ENCODE peak calls at places on chromosomes 13 and 19, in six cellular contexts. I is psoas muscle, W is tibial nerve, E is PC-3, X is transverse colon, D is neuronal stem cell. K is an unnamed sample.

GRCh38 chr19:12800873-12801465 is 631 bp downstream of the PRDX2 start:
- DNase-seq in I (peak), W (no peak), E (peak), X (no peak), D (no peak), K (no peak)

GRCh38 chr19:38434549-38435051 is 1.1 kb downstream of the RYR1 start:
- DNase-seq in I (peak), W (no peak), E (no peak), X (peak), D (no peak), K (no peak)

GRCh38 chr13:63691474-63691873 is 2275.8 kb upstream of the PCDH20 start:
- DNase-seq in I (no peak), W (no peak), E (no peak), X (no peak), D (no peak), K (no peak)

GRCh38 chr13:62626771-62627170 is 1211.1 kb upstream of the PCDH20 start:
- DNase-seq in I (no peak), W (no peak), E (peak), X (no peak), D (no peak), K (no peak)

GRCh38 chr19:40633207-40633606 is 32.0 kb downstream of the LTBP4 start:
- DNase-seq in I (no peak), W (no peak), E (peak), X (no peak), D (no peak), K (no peak)

GRCh38 chr13:75395056-75395455 is 86.9 kb downstream of the TBC1D4 start:
- DNase-seq in I (no peak), W (no peak), E (no peak), X (no peak), D (no peak), K (no peak)

GRCh38 chr13:90105881-90106496 is 1241.5 kb upstream of the MIR17HG start:
- DNase-seq in I (no peak), W (no peak), E (peak), X (no peak), D (no peak), K (no peak)

GRCh38 chr19:1585243-1585580 is 7.5 kb downstream of the MBD3 start:
- DNase-seq in I (no peak), W (no peak), E (no peak), X (no peak), D (no peak), K (no peak)

GRCh38 chr19:18438331-18439024 is 545 bp upstream of the ISYNA1 start:
- DNase-seq in I (peak), W (no peak), E (no peak), X (no peak), D (no peak), K (peak)

GRCh38 chr13:98761126-98761978 is 8.9 kb upstream of the SLC15A1 start:
- DNase-seq in I (no peak), W (no peak), E (no peak), X (no peak), D (no peak), K (no peak)

GRCh38 chr19:2050991-2051770 is at the start of gene MKNK2:
- DNase-seq in I (peak), W (peak), E (peak), X (peak), D (peak), K (peak)

GRCh38 chr13:49315756-49316481 is 68.2 kb downstream of the CDADC1 start:
- DNase-seq in I (no peak), W (no peak), E (no peak), X (no peak), D (no peak), K (no peak)

GRCh38 chr19:3186377-3186688 is 603 bp downstream of the NCLN start:
- DNase-seq in I (no peak), W (no peak), E (no peak), X (no peak), D (no peak), K (no peak)

GRCh38 chr19:3187662-3188511 is 2.2 kb downstream of the NCLN start:
- DNase-seq in I (no peak), W (no peak), E (no peak), X (no peak), D (no peak), K (no peak)

GRCh38 chr19:3185482-3186376 is at the start of gene NCLN:
- DNase-seq in I (peak), W (peak), E (peak), X (peak), D (peak), K (peak)

GRCh38 chr19:3188627-3189596 is 3.2 kb downstream of the NCLN start:
- DNase-seq in I (no peak), W (no peak), E (no peak), X (peak), D (no peak), K (peak)

DNA sequence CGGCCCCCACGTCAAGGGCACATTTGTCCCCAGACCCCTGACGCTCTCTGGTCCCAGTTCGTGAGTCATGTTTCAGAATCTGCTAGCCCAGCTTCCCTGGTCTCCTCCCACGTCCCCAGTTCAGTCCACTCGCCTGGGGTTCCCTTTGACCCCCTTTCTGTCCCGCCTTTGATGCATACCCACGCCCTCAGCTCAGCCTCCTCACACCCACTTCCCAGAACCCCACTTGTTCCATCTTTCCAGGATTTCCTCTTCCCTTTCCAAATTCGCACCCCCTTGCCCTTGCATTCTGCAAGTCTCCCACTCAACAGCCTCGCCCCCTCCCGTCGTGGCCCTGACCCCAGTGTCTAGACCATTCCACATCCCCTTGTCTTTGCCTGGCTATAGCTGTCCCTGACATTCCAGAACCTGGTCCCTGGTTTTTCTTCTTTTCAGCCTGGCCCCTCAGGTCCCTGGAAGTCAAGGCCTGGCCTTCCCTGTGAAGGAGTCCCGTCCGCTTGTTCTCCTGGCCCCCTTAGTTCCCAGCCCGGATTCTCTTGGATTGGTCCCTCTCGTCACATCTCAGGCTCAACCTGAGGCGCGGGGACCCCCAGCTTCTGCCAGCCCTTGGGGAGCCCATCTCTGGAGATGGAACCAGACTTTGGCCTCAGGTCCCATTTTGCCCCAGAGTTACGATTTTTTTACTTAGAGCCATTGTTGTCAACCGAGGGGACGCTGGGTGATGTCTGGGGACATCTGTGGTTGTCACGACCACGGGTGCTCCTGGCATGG is 1.3 kb downstream of the NCLN start:
- DNase-seq in I (no peak), W (no peak), E (peak), X (peak), D (no peak), K (peak)
- H3K27ac ChIP-seq in I (no peak), W (no peak), E (no peak), X (peak), D (no peak), K (no peak)

GRCh38 chr13:44884076-44884729 is 105.1 kb downstream of the NUFIP1 start:
- DNase-seq in I (no peak), W (no peak), E (peak), X (no peak), D (no peak), K (no peak)
- H3K27ac ChIP-seq in I (no peak), W (no peak), E (peak), X (no peak), D (no peak), K (no peak)

GRCh38 chr19:47068876-47069406 is 20.5 kb upstream of the TMEM160 start:
- DNase-seq in I (no peak), W (no peak), E (no peak), X (no peak), D (no peak), K (no peak)
- H3K27ac ChIP-seq in I (no peak), W (no peak), E (no peak), X (no peak), D (no peak), K (no peak)

GRCh38 chr19:5120833-5121232 is 151.9 kb downstream of the KDM4B start:
- DNase-seq in I (no peak), W (no peak), E (no peak), X (no peak), D (no peak), K (no peak)
- H3K27ac ChIP-seq in I (no peak), W (no peak), E (no peak), X (no peak), D (no peak), K (no peak)

K was measured in heart left ventricle.